ENCODE peak calls at places on chromosome 6, in seven cellular contexts. J is prostate gland; T is tibial nerve; Q is activated T-cell treated with anti-CD3 and anti-CD28 coated beads for 1 hour; A is mesendoderm; W is activated naive CD4-positive, alpha-beta T cell treated with anti-CD3 and anti-CD28 coated beads, Interleukin-2, amount 50 U/mL, for 16 hours; M is HFF-Myc. B is an unnamed sample.

GRCh38 chr6:33147807-33148666 is 44.2 kb downstream of the COL11A2 start:
- DNase-seq in Q (no peak), M (peak; percentile 21), A (peak; percentile 60), J (peak; percentile 27), W (no peak), T (no peak), B (no peak)

GRCh38 chr6:156427345-156427744 is 349.8 kb upstream of the ARID1B start:
- DNase-seq in J (no peak), W (no peak), A (no peak), T (peak; percentile 14), M (peak; percentile 74), Q (no peak), B (peak; percentile 87)

GRCh38 chr6:165799736-165800135 is 136.7 kb upstream of the PDE10A start:
- DNase-seq in W (no peak), M (no peak), Q (no peak), J (no peak), A (no peak), T (no peak), B (no peak)

GRCh38 chr6:126614642-126615504 is 275.0 kb downstream of the CENPW start:
- DNase-seq in J (no peak), Q (no peak), A (peak; percentile 62), M (no peak), W (no peak), T (no peak), B (no peak)

GRCh38 chr6:9697263-9697931 is 717.5 kb downstream of the TFAP2A start:
- DNase-seq in A (no peak), M (no peak), T (no peak), Q (no peak), W (no peak), J (no peak), B (no peak)

GRCh38 chr6:23316131-23316530 is 746.8 kb downstream of the HDGFL1 start:
- DNase-seq in Q (no peak), W (no peak), J (no peak), A (no peak), T (no peak), M (peak; percentile 22), B (no peak)

GRCh38 chr6:143339223-143339622 is 111.3 kb downstream of the ADAT2 start:
- DNase-seq in A (no peak), M (no peak), W (no peak), J (no peak), T (no peak), Q (no peak), B (no peak)

GRCh38 chr6:3392059-3392458 is 64.8 kb downstream of the SLC22A23 start:
- DNase-seq in T (no peak), A (no peak), J (no peak), Q (no peak), M (no peak), W (no peak), B (no peak)

GRCh38 chr6:3594196-3594595 is 137.3 kb upstream of the SLC22A23 start:
- DNase-seq in W (no peak), T (no peak), A (no peak), Q (no peak), M (no peak), J (no peak), B (no peak)

GRCh38 chr6:37456816-37457560 is 24.0 kb downstream of the CMTR1 start:
- DNase-seq in J (no peak), T (no peak), W (no peak), A (no peak), Q (no peak), M (no peak), B (peak; percentile 85)